ENCODE peak calls at places on chromosomes 1 and 21, in nine cellular contexts. I is fibroblast of lung; R is H9; K is hepatocyte; O is neuronal stem cell; M is CD8-positive, alpha-beta T cell; Z is A673; T is mesenchymal stem cell; G is H1. C is an unnamed sample.

GRCh38 chr1:212101735-212102134 is 66.2 kb downstream of the DTL start:
- DNase-seq in I (no peak), R (no peak), K (no peak), O (no peak), M (no peak), Z (no peak), T (no peak), G (no peak), C (no peak)

GRCh38 chr1:3073520-3074296 is 4.7 kb downstream of the PRDM16 start:
- DNase-seq in I (peak), R (no peak), K (peak), O (no peak), M (no peak), Z (no peak), T (no peak), G (peak), C (no peak)

GRCh38 chr1:54609301-54609921 is 13.9 kb downstream of the FAM151A start:
- DNase-seq in I (no peak), R (no peak), K (no peak), O (no peak), M (no peak), Z (no peak), T (no peak), G (no peak), C (peak)

GRCh38 chr1:12544992-12545391 is 73.0 kb downstream of the DHRS3 start:
- DNase-seq in I (no peak), R (no peak), K (no peak), O (no peak), M (no peak), Z (no peak), T (no peak), G (no peak), C (no peak)

GRCh38 chr21:26093094-26093493 is 77.5 kb downstream of the APP start:
- DNase-seq in I (peak), R (no peak), K (no peak), O (no peak), M (no peak), Z (peak), T (peak), G (no peak), C (no peak)

GRCh38 chr1:150663322-150663721 is 33.6 kb downstream of the GOLPH3L start:
- DNase-seq in I (no peak), R (no peak), K (no peak), O (no peak), M (no peak), Z (no peak), T (no peak), G (no peak), C (no peak)

GRCh38 chr1:84855168-84855567 is 37.8 kb downstream of the LPAR3 start:
- DNase-seq in I (peak), R (no peak), K (no peak), O (no peak), M (no peak), Z (no peak), T (peak), G (no peak), C (no peak)

GRCh38 chr21:34734696-34735095 is 65.9 kb downstream of the CLIC6 start:
- DNase-seq in I (no peak), R (no peak), K (no peak), O (no peak), M (no peak), Z (no peak), T (no peak), G (no peak), C (no peak)

GRCh38 chr1:219798283-219799030 is 129.9 kb downstream of the SLC30A10 start:
- DNase-seq in I (peak), R (no peak), K (no peak), O (no peak), M (no peak), Z (no peak), T (peak), G (no peak), C (no peak)

GRCh38 chr1:150484861-150485260 is 2.4 kb upstream of the TARS2 start:
- DNase-seq in I (peak), R (no peak), K (no peak), O (no peak), M (no peak), Z (peak), T (peak), G (no peak), C (no peak)

GRCh38 chr21:34874689-34875513 is 174.2 kb downstream of the RUNX1 start:
- DNase-seq in I (no peak), R (no peak), K (no peak), O (no peak), M (no peak), Z (no peak), T (peak), G (no peak), C (no peak)

GRCh38 chr1:231734417-231734816 is 107.8 kb downstream of the DISC1 start:
- DNase-seq in I (peak), R (no peak), K (no peak), O (no peak), M (no peak), Z (no peak), T (peak), G (no peak), C (no peak)

GRCh38 chr1:205321959-205322283 is 376 bp upstream of the NUAK2 start:
- DNase-seq in I (no peak), R (no peak), K (no peak), O (no peak), M (no peak), Z (no peak), T (no peak), G (no peak), C (no peak)
- H3K27ac ChIP-seq in I (no peak), R (no peak), K (peak), O (peak), M (peak), Z (no peak), T (no peak), G (no peak), C (no peak)

GRCh38 chr1:153359241-153359640 is 1.6 kb downstream of the S100A9 start:
- DNase-seq in I (no peak), R (no peak), K (no peak), O (no peak), M (no peak), Z (no peak), T (no peak), G (no peak), C (no peak)

GRCh38 chr1:153356392-153357075 is 1.1 kb upstream of the S100A9 start:
- DNase-seq in I (no peak), R (no peak), K (no peak), O (no peak), M (no peak), Z (no peak), T (no peak), G (no peak), C (no peak)

GRCh38 chr1:153358691-153358975 is 979 bp downstream of the S100A9 start:
- DNase-seq in I (no peak), R (no peak), K (no peak), O (no peak), M (no peak), Z (no peak), T (no peak), G (peak), C (no peak)

GRCh38 chr1:153357076-153357852 is 390 bp upstream of the S100A9 start:
- DNase-seq in I (no peak), R (no peak), K (no peak), O (no peak), M (no peak), Z (no peak), T (no peak), G (no peak), C (no peak)

GRCh38 chr1:153357853-153358690 is at the start of gene S100A9:
- DNase-seq in I (no peak), R (no peak), K (no peak), O (no peak), M (no peak), Z (no peak), T (no peak), G (no peak), C (no peak)
- H3K27ac ChIP-seq in I (no peak), R (no peak), K (no peak), O (no peak), M (no peak), Z (no peak), T (no peak), G (no peak), C (no peak)

GRCh38 chr1:208866351-208866750 is 622.2 kb upstream of the PLXNA2 start:
- DNase-seq in I (no peak), R (no peak), K (no peak), O (no peak), M (no peak), Z (no peak), T (no peak), G (no peak), C (no peak)
- H3K27ac ChIP-seq in I (no peak), R (no peak), K (no peak), O (no peak), M (no peak), Z (no peak), T (no peak), G (no peak), C (no peak)

DNA sequence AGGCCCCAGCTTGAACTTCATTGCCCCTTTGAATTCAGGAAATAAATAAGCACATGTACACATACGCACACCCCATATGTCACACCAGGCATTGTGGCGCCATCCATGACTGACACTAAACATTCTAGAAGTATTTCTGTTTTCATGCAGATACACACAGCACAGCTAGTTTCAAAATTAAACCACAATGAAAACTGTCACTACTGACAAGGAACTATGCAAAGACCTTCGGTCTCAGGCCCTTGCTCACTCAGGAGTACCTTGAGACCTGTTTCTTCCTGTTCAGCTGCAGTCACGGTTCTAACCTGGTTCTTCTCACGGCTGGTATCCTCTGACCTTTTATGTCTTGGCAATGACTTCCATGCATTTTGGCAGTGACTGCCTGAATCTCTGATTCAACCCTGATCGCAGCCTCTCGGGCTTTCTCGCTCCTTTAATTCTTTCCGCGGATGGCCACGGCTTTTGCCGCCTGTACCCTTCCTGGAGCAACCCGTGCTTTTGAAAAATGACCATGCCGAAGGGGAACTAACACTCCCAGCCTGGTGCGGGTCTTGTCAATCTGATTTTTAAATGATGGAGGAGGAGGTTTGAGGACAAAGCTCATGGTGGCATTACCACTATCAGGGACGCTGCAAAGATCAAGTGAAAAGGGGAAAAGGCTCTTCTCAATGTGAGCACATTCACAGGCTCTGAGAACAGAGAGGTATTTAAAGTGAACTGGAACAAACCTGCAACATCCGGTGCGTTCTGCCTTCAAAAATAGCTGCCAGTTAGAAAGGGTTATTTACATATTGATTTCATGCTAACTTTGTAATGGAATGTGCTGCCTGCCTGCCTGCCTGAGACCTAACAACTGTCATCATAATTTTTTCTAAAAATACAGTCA is 384.6 kb downstream of the RRAGC start:
- DNase-seq in I (no peak), R (no peak), K (no peak), O (no peak), M (no peak), Z (peak), T (no peak), G (no peak), C (no peak)
- H3K27ac ChIP-seq in I (no peak), R (peak), K (no peak), O (no peak), M (no peak), Z (no peak), T (no peak), G (no peak), C (no peak)

DNA sequence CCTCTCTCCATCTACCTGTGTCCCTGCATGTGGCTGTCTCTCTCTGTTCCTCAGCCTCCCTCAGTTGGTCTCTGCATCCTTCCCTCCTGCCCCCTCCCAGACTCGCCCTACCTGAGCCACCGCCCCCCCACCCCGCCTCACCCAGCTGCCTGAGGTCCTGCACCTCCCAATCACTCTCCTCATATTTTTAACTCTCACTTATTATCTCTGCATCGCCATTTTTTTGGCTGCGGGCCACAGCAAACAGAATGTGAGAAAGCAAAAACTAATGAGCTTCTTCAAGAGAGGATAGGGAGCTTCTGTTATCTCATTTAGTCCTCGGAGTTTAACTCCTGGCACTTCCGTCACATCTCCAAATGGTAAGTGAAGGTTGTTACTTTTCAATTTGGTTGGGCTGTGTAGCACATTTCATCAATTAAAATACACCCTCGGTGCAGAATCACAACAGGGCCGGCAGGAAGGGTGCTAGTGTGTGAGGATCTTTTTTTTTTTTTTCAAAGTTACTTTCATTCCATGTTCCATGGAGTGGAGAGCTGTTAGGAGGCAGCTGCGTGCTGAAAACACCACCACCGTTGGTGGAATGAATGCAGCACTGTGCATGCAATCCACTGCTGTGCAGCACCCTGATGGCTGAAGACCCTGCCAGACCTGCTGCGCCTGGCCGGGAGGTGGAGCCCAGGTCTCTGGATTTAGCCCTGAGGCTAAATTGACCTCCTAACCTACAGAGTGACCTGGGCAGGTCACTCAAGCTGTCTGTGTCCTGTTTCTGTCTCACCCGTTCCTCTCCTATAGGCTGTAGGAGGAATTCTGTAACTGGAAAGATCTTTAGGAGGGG is 157.2 kb upstream of the NFIA start:
- DNase-seq in I (no peak), R (no peak), K (no peak), O (no peak), M (no peak), Z (no peak), T (no peak), G (no peak), C (no peak)
- H3K27ac ChIP-seq in I (no peak), R (no peak), K (no peak), O (no peak), M (no peak), Z (no peak), T (no peak), G (no peak), C (no peak)

GRCh38 chr1:201096977-201097856 is 15.0 kb downstream of the CACNA1S start:
- DNase-seq in I (no peak), R (no peak), K (no peak), O (no peak), M (no peak), Z (no peak), T (no peak), G (no peak), C (no peak)

GRCh38 chr1:201094829-201095228 is 17.4 kb downstream of the CACNA1S start:
- DNase-seq in I (no peak), R (no peak), K (no peak), O (no peak), M (no peak), Z (no peak), T (no peak), G (no peak), C (no peak)

GRCh38 chr1:201093962-201094361 is 18.3 kb downstream of the CACNA1S start:
- DNase-seq in I (no peak), R (no peak), K (no peak), O (no peak), M (no peak), Z (no peak), T (no peak), G (no peak), C (no peak)

GRCh38 chr1:201093561-201093960 is 18.7 kb downstream of the CACNA1S start:
- DNase-seq in I (no peak), R (no peak), K (no peak), O (no peak), M (no peak), Z (no peak), T (no peak), G (no peak), C (no peak)

DNA sequence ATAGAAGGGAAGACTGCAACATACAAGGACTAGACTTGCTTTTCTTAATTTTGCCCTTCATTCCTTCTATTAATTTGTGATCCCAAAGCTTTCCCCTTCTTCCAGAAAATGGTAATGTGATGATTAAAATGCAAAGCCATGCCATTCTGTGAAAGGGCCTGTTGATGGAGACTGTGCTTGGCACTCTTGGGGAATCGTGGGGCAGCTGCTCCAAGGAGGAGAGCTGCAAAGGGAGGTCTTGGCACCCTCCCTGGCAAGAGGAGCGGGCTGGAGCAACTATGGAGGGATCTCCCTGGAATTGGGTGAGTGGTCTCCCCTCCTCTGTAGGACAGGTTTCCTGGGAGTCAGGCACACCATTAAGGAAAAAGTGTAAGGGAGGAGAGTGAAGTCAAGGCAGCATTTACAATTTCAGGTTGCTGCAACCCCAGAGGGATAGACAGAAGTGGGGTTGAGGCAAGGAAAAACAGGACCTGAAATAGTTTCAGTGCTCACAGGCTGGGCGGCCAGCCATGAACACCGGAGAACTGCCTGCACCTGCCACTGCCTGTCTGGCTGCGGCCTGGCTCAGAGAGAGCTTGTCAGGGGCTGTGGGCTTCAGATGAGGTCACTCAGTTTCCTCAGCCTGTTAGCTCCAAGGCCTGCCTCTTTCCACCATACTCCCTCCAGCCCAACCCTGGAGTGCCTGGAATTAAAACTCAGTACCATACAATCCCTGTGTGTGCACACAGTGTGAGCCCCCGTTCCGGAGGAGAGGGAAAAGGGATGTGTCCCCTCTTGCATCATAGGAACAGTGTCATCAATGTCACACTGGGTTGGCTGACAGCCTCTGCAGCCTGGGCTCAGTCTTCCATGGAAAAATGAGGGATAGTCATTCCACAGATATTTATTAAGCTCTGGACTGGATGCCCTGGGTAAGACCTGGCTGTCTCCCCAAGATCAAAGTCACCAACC is 16.4 kb downstream of the CACNA1S start:
- DNase-seq in I (peak), R (no peak), K (no peak), O (no peak), M (no peak), Z (no peak), T (no peak), G (no peak), C (no peak)
- H3K27ac ChIP-seq in I (no peak), R (no peak), K (no peak), O (no peak), M (no peak), Z (no peak), T (no peak), G (no peak), C (no peak)

GRCh38 chr1:1433804-1434130 is 1.7 kb upstream of the VWA1 start:
- DNase-seq in I (peak), R (no peak), K (peak), O (no peak), M (no peak), Z (no peak), T (peak), G (no peak), C (no peak)

GRCh38 chr1:1432951-1433803 is 2.3 kb upstream of the VWA1 start:
- DNase-seq in I (peak), R (peak), K (peak), O (peak), M (no peak), Z (no peak), T (no peak), G (peak), C (peak)

GRCh38 chr1:1431845-1432565 is 3.5 kb upstream of the VWA1 start:
- DNase-seq in I (no peak), R (no peak), K (peak), O (no peak), M (no peak), Z (no peak), T (peak), G (peak), C (peak)

GRCh38 chr1:1431006-1431844 is 4.3 kb upstream of the VWA1 start:
- DNase-seq in I (no peak), R (no peak), K (no peak), O (no peak), M (no peak), Z (no peak), T (no peak), G (no peak), C (no peak)

GRCh38 chr1:1432566-1432950 is 2.9 kb upstream of the VWA1 start:
- DNase-seq in I (no peak), R (no peak), K (no peak), O (no peak), M (no peak), Z (no peak), T (no peak), G (no peak), C (no peak)
- H3K27ac ChIP-seq in I (no peak), R (no peak), K (peak), O (peak), M (no peak), Z (no peak), T (no peak), G (no peak), C (peak)

C was measured in substantia nigra.